ENCODE peak calls at places on chromosomes 11 and 22, in nine cellular contexts. One of them, this sample, is unnamed.

GRCh38 chr11:123298488-123299447 is 103.7 kb upstream of the CLMP start:
- DNase-seq in neural crest cell: no peak
- DNase-seq in activated B cell treated with CpG ODN at 0.5 μM for 24 hours: no peak
- DNase-seq in A549: no peak
- DNase-seq in fibroblast of mammary gland: no peak
- DNase-seq in H54: no peak
- DNase-seq in HEK293T: no peak
- DNase-seq in activated naive CD8-positive, alpha-beta T cell treated with anti-CD3 and anti-CD28 coated beads, Interleukin-2, amount 10 ng/mL, durations not matched to agents 7 days and 5 days: no peak
- DNase-seq in NCI-H1105 treated with DMSO at 0.1 percent for 48 hours: no peak
- DNase-seq in this sample: no peak

GRCh38 chr11:298406-299065 is 790 bp downstream of the IFITM5 start:
- DNase-seq in NCI-H1105 treated with DMSO at 0.1 percent for 48 hours: no peak
- DNase-seq in fibroblast of mammary gland: no peak
- DNase-seq in activated naive CD8-positive, alpha-beta T cell treated with anti-CD3 and anti-CD28 coated beads, Interleukin-2, amount 10 ng/mL, durations not matched to agents 7 days and 5 days: peak
- DNase-seq in neural crest cell: no peak
- DNase-seq in HEK293T: no peak
- DNase-seq in activated B cell treated with CpG ODN at 0.5 μM for 24 hours: peak
- DNase-seq in A549: no peak
- DNase-seq in H54: no peak
- DNase-seq in this sample: peak

GRCh38 chr11:132024587-132025295 is 654.3 kb downstream of the NTM start:
- DNase-seq in neural crest cell: no peak
- DNase-seq in NCI-H1105 treated with DMSO at 0.1 percent for 48 hours: no peak
- DNase-seq in A549: no peak
- DNase-seq in activated naive CD8-positive, alpha-beta T cell treated with anti-CD3 and anti-CD28 coated beads, Interleukin-2, amount 10 ng/mL, durations not matched to agents 7 days and 5 days: no peak
- DNase-seq in H54: peak
- DNase-seq in HEK293T: no peak
- DNase-seq in fibroblast of mammary gland: peak
- DNase-seq in activated B cell treated with CpG ODN at 0.5 μM for 24 hours: no peak
- DNase-seq in this sample: peak

GRCh38 chr11:77361184-77361583 is 59.7 kb upstream of the GDPD4 start:
- DNase-seq in neural crest cell: no peak
- DNase-seq in NCI-H1105 treated with DMSO at 0.1 percent for 48 hours: no peak
- DNase-seq in activated naive CD8-positive, alpha-beta T cell treated with anti-CD3 and anti-CD28 coated beads, Interleukin-2, amount 10 ng/mL, durations not matched to agents 7 days and 5 days: no peak
- DNase-seq in activated B cell treated with CpG ODN at 0.5 μM for 24 hours: no peak
- DNase-seq in fibroblast of mammary gland: peak
- DNase-seq in HEK293T: no peak
- DNase-seq in H54: no peak
- DNase-seq in A549: no peak
- DNase-seq in this sample: no peak

GRCh38 chr11:8707541-8708270 is 25.1 kb downstream of the RPL27A start:
- DNase-seq in A549: no peak
- DNase-seq in NCI-H1105 treated with DMSO at 0.1 percent for 48 hours: no peak
- DNase-seq in H54: no peak
- DNase-seq in neural crest cell: no peak
- DNase-seq in activated B cell treated with CpG ODN at 0.5 μM for 24 hours: no peak
- DNase-seq in HEK293T: no peak
- DNase-seq in activated naive CD8-positive, alpha-beta T cell treated with anti-CD3 and anti-CD28 coated beads, Interleukin-2, amount 10 ng/mL, durations not matched to agents 7 days and 5 days: no peak
- DNase-seq in fibroblast of mammary gland: no peak
- DNase-seq in this sample: no peak

GRCh38 chr11:130771708-130772107 is 144.6 kb downstream of the SNX19 start:
- DNase-seq in activated naive CD8-positive, alpha-beta T cell treated with anti-CD3 and anti-CD28 coated beads, Interleukin-2, amount 10 ng/mL, durations not matched to agents 7 days and 5 days: no peak
- DNase-seq in HEK293T: no peak
- DNase-seq in neural crest cell: no peak
- DNase-seq in H54: no peak
- DNase-seq in NCI-H1105 treated with DMSO at 0.1 percent for 48 hours: no peak
- DNase-seq in fibroblast of mammary gland: peak
- DNase-seq in activated B cell treated with CpG ODN at 0.5 μM for 24 hours: no peak
- DNase-seq in A549: no peak
- DNase-seq in this sample: no peak

GRCh38 chr11:818396-819128 is at the start of gene PNPLA2:
- DNase-seq in neural crest cell: no peak
- DNase-seq in fibroblast of mammary gland: peak
- DNase-seq in HEK293T: no peak
- DNase-seq in A549: no peak
- DNase-seq in activated B cell treated with CpG ODN at 0.5 μM for 24 hours: no peak
- DNase-seq in NCI-H1105 treated with DMSO at 0.1 percent for 48 hours: no peak
- DNase-seq in H54: no peak
- DNase-seq in activated naive CD8-positive, alpha-beta T cell treated with anti-CD3 and anti-CD28 coated beads, Interleukin-2, amount 10 ng/mL, durations not matched to agents 7 days and 5 days: no peak
- DNase-seq in this sample: no peak

GRCh38 chr22:20206709-20207215 is 55.9 kb upstream of the CCDC188 start:
- DNase-seq in A549: no peak
- DNase-seq in activated naive CD8-positive, alpha-beta T cell treated with anti-CD3 and anti-CD28 coated beads, Interleukin-2, amount 10 ng/mL, durations not matched to agents 7 days and 5 days: peak
- DNase-seq in fibroblast of mammary gland: peak
- DNase-seq in neural crest cell: no peak
- DNase-seq in activated B cell treated with CpG ODN at 0.5 μM for 24 hours: no peak
- DNase-seq in NCI-H1105 treated with DMSO at 0.1 percent for 48 hours: no peak
- DNase-seq in H54: peak
- DNase-seq in HEK293T: no peak
- DNase-seq in this sample: no peak

GRCh38 chr11:66035653-66036333 is 9.5 kb upstream of the CATSPER1 start:
- DNase-seq in activated naive CD8-positive, alpha-beta T cell treated with anti-CD3 and anti-CD28 coated beads, Interleukin-2, amount 10 ng/mL, durations not matched to agents 7 days and 5 days: no peak
- DNase-seq in H54: no peak
- DNase-seq in NCI-H1105 treated with DMSO at 0.1 percent for 48 hours: no peak
- DNase-seq in neural crest cell: no peak
- DNase-seq in HEK293T: no peak
- DNase-seq in fibroblast of mammary gland: no peak
- DNase-seq in activated B cell treated with CpG ODN at 0.5 μM for 24 hours: no peak
- DNase-seq in A549: no peak
- DNase-seq in this sample: no peak

GRCh38 chr11:119125849-119126248 is 4.5 kb downstream of the HINFP start:
- DNase-seq in neural crest cell: no peak
- DNase-seq in HEK293T: no peak
- DNase-seq in activated B cell treated with CpG ODN at 0.5 μM for 24 hours: no peak
- DNase-seq in NCI-H1105 treated with DMSO at 0.1 percent for 48 hours: no peak
- DNase-seq in A549: no peak
- DNase-seq in activated naive CD8-positive, alpha-beta T cell treated with anti-CD3 and anti-CD28 coated beads, Interleukin-2, amount 10 ng/mL, durations not matched to agents 7 days and 5 days: no peak
- DNase-seq in H54: no peak
- DNase-seq in fibroblast of mammary gland: no peak
- DNase-seq in this sample: no peak

GRCh38 chr11:68106165-68106940 is 14.8 kb downstream of the CHKA start:
- DNase-seq in neural crest cell: no peak
- DNase-seq in HEK293T: no peak
- DNase-seq in fibroblast of mammary gland: no peak
- DNase-seq in activated B cell treated with CpG ODN at 0.5 μM for 24 hours: no peak
- DNase-seq in H54: no peak
- DNase-seq in activated naive CD8-positive, alpha-beta T cell treated with anti-CD3 and anti-CD28 coated beads, Interleukin-2, amount 10 ng/mL, durations not matched to agents 7 days and 5 days: no peak
- DNase-seq in A549: no peak
- DNase-seq in NCI-H1105 treated with DMSO at 0.1 percent for 48 hours: no peak
- DNase-seq in this sample: peak

GRCh38 chr22:20964090-20964798 is 2.8 kb upstream of the AIFM3 start:
- DNase-seq in activated B cell treated with CpG ODN at 0.5 μM for 24 hours: no peak
- DNase-seq in activated naive CD8-positive, alpha-beta T cell treated with anti-CD3 and anti-CD28 coated beads, Interleukin-2, amount 10 ng/mL, durations not matched to agents 7 days and 5 days: no peak
- DNase-seq in fibroblast of mammary gland: no peak
- DNase-seq in H54: no peak
- DNase-seq in A549: no peak
- DNase-seq in neural crest cell: no peak
- DNase-seq in HEK293T: no peak
- DNase-seq in NCI-H1105 treated with DMSO at 0.1 percent for 48 hours: no peak
- DNase-seq in this sample: no peak

GRCh38 chr11:123483465-123483864 is 53.4 kb downstream of the GRAMD1B start:
- DNase-seq in fibroblast of mammary gland: no peak
- DNase-seq in HEK293T: no peak
- DNase-seq in activated B cell treated with CpG ODN at 0.5 μM for 24 hours: no peak
- DNase-seq in neural crest cell: no peak
- DNase-seq in activated naive CD8-positive, alpha-beta T cell treated with anti-CD3 and anti-CD28 coated beads, Interleukin-2, amount 10 ng/mL, durations not matched to agents 7 days and 5 days: no peak
- DNase-seq in NCI-H1105 treated with DMSO at 0.1 percent for 48 hours: no peak
- DNase-seq in A549: no peak
- DNase-seq in H54: no peak
- DNase-seq in this sample: no peak

GRCh38 chr22:29147241-29147919 is 58.3 kb upstream of the EMID1 start:
- DNase-seq in HEK293T: no peak
- DNase-seq in NCI-H1105 treated with DMSO at 0.1 percent for 48 hours: no peak
- DNase-seq in H54: no peak
- DNase-seq in A549: no peak
- DNase-seq in fibroblast of mammary gland: no peak
- DNase-seq in activated naive CD8-positive, alpha-beta T cell treated with anti-CD3 and anti-CD28 coated beads, Interleukin-2, amount 10 ng/mL, durations not matched to agents 7 days and 5 days: peak
- DNase-seq in neural crest cell: no peak
- DNase-seq in activated B cell treated with CpG ODN at 0.5 μM for 24 hours: no peak
- DNase-seq in this sample: no peak

GRCh38 chr11:36586543-36586942 is 7.8 kb upstream of the IFTAP start:
- DNase-seq in H54: no peak
- DNase-seq in NCI-H1105 treated with DMSO at 0.1 percent for 48 hours: no peak
- DNase-seq in activated B cell treated with CpG ODN at 0.5 μM for 24 hours: no peak
- DNase-seq in neural crest cell: no peak
- DNase-seq in fibroblast of mammary gland: no peak
- DNase-seq in A549: no peak
- DNase-seq in activated naive CD8-positive, alpha-beta T cell treated with anti-CD3 and anti-CD28 coated beads, Interleukin-2, amount 10 ng/mL, durations not matched to agents 7 days and 5 days: no peak
- DNase-seq in HEK293T: no peak
- DNase-seq in this sample: no peak

GRCh38 chr22:40592352-40593113 is 44.0 kb downstream of the MRTFA start:
- DNase-seq in activated B cell treated with CpG ODN at 0.5 μM for 24 hours: peak
- DNase-seq in NCI-H1105 treated with DMSO at 0.1 percent for 48 hours: no peak
- DNase-seq in fibroblast of mammary gland: no peak
- DNase-seq in A549: no peak
- DNase-seq in neural crest cell: no peak
- DNase-seq in activated naive CD8-positive, alpha-beta T cell treated with anti-CD3 and anti-CD28 coated beads, Interleukin-2, amount 10 ng/mL, durations not matched to agents 7 days and 5 days: no peak
- DNase-seq in H54: no peak
- DNase-seq in HEK293T: no peak
- DNase-seq in this sample: no peak

GRCh38 chr11:65043881-65044501 is 3.0 kb downstream of the SAC3D1 start:
- DNase-seq in activated naive CD8-positive, alpha-beta T cell treated with anti-CD3 and anti-CD28 coated beads, Interleukin-2, amount 10 ng/mL, durations not matched to agents 7 days and 5 days: no peak
- DNase-seq in HEK293T: no peak
- DNase-seq in activated B cell treated with CpG ODN at 0.5 μM for 24 hours: no peak
- DNase-seq in fibroblast of mammary gland: peak
- DNase-seq in neural crest cell: no peak
- DNase-seq in NCI-H1105 treated with DMSO at 0.1 percent for 48 hours: no peak
- DNase-seq in A549: no peak
- DNase-seq in H54: peak
- DNase-seq in this sample: no peak

GRCh38 chr11:113805640-113806039 is 26.0 kb downstream of the CLDN25 start:
- DNase-seq in neural crest cell: no peak
- DNase-seq in H54: no peak
- DNase-seq in A549: no peak
- DNase-seq in HEK293T: no peak
- DNase-seq in NCI-H1105 treated with DMSO at 0.1 percent for 48 hours: no peak
- DNase-seq in activated B cell treated with CpG ODN at 0.5 μM for 24 hours: no peak
- DNase-seq in fibroblast of mammary gland: peak
- DNase-seq in activated naive CD8-positive, alpha-beta T cell treated with anti-CD3 and anti-CD28 coated beads, Interleukin-2, amount 10 ng/mL, durations not matched to agents 7 days and 5 days: no peak
- DNase-seq in this sample: peak

GRCh38 chr11:129853508-129854228 is 38.0 kb downstream of the TMEM45B start:
- DNase-seq in activated B cell treated with CpG ODN at 0.5 μM for 24 hours: no peak
- DNase-seq in activated naive CD8-positive, alpha-beta T cell treated with anti-CD3 and anti-CD28 coated beads, Interleukin-2, amount 10 ng/mL, durations not matched to agents 7 days and 5 days: peak
- DNase-seq in HEK293T: no peak
- DNase-seq in fibroblast of mammary gland: peak
- DNase-seq in neural crest cell: no peak
- DNase-seq in NCI-H1105 treated with DMSO at 0.1 percent for 48 hours: peak
- DNase-seq in A549: no peak
- DNase-seq in H54: no peak
- DNase-seq in this sample: peak

GRCh38 chr11:36465449-36466163 is 44.5 kb downstream of the TRAF6 start:
- DNase-seq in activated B cell treated with CpG ODN at 0.5 μM for 24 hours: no peak
- DNase-seq in neural crest cell: no peak
- DNase-seq in activated naive CD8-positive, alpha-beta T cell treated with anti-CD3 and anti-CD28 coated beads, Interleukin-2, amount 10 ng/mL, durations not matched to agents 7 days and 5 days: no peak
- DNase-seq in NCI-H1105 treated with DMSO at 0.1 percent for 48 hours: no peak
- DNase-seq in HEK293T: no peak
- DNase-seq in H54: no peak
- DNase-seq in fibroblast of mammary gland: peak
- DNase-seq in A549: no peak
- DNase-seq in this sample: no peak

GRCh38 chr11:88886796-88887195 is 179.0 kb downstream of the GRM5 start:
- DNase-seq in HEK293T: peak
- DNase-seq in activated naive CD8-positive, alpha-beta T cell treated with anti-CD3 and anti-CD28 coated beads, Interleukin-2, amount 10 ng/mL, durations not matched to agents 7 days and 5 days: no peak
- DNase-seq in neural crest cell: peak
- DNase-seq in H54: peak
- DNase-seq in NCI-H1105 treated with DMSO at 0.1 percent for 48 hours: peak
- DNase-seq in fibroblast of mammary gland: peak
- DNase-seq in activated B cell treated with CpG ODN at 0.5 μM for 24 hours: no peak
- DNase-seq in A549: peak
- DNase-seq in this sample: peak

GRCh38 chr22:44574057-44574456 is 76.0 kb upstream of the RTL6 start:
- DNase-seq in HEK293T: no peak
- DNase-seq in A549: peak
- DNase-seq in activated B cell treated with CpG ODN at 0.5 μM for 24 hours: no peak
- DNase-seq in NCI-H1105 treated with DMSO at 0.1 percent for 48 hours: no peak
- DNase-seq in activated naive CD8-positive, alpha-beta T cell treated with anti-CD3 and anti-CD28 coated beads, Interleukin-2, amount 10 ng/mL, durations not matched to agents 7 days and 5 days: peak
- DNase-seq in neural crest cell: no peak
- DNase-seq in fibroblast of mammary gland: peak
- DNase-seq in H54: peak
- DNase-seq in this sample: no peak

GRCh38 chr11:65148657-65149056 is 14.3 kb upstream of the SYVN1 start:
- DNase-seq in H54: no peak
- DNase-seq in activated B cell treated with CpG ODN at 0.5 μM for 24 hours: no peak
- DNase-seq in activated naive CD8-positive, alpha-beta T cell treated with anti-CD3 and anti-CD28 coated beads, Interleukin-2, amount 10 ng/mL, durations not matched to agents 7 days and 5 days: no peak
- DNase-seq in fibroblast of mammary gland: no peak
- DNase-seq in NCI-H1105 treated with DMSO at 0.1 percent for 48 hours: no peak
- DNase-seq in neural crest cell: no peak
- DNase-seq in HEK293T: no peak
- DNase-seq in A549: no peak
- DNase-seq in this sample: no peak

GRCh38 chr11:110526323-110526722 is 96.6 kb downstream of the FDX1 start:
- DNase-seq in HEK293T: no peak
- DNase-seq in H54: no peak
- DNase-seq in A549: no peak
- DNase-seq in activated B cell treated with CpG ODN at 0.5 μM for 24 hours: no peak
- DNase-seq in neural crest cell: no peak
- DNase-seq in activated naive CD8-positive, alpha-beta T cell treated with anti-CD3 and anti-CD28 coated beads, Interleukin-2, amount 10 ng/mL, durations not matched to agents 7 days and 5 days: no peak
- DNase-seq in NCI-H1105 treated with DMSO at 0.1 percent for 48 hours: no peak
- DNase-seq in fibroblast of mammary gland: no peak
- DNase-seq in this sample: no peak

GRCh38 chr11:15238856-15239255 is 124.1 kb downstream of the INSC start:
- DNase-seq in NCI-H1105 treated with DMSO at 0.1 percent for 48 hours: no peak
- DNase-seq in A549: no peak
- DNase-seq in fibroblast of mammary gland: no peak
- DNase-seq in H54: no peak
- DNase-seq in HEK293T: no peak
- DNase-seq in activated naive CD8-positive, alpha-beta T cell treated with anti-CD3 and anti-CD28 coated beads, Interleukin-2, amount 10 ng/mL, durations not matched to agents 7 days and 5 days: no peak
- DNase-seq in activated B cell treated with CpG ODN at 0.5 μM for 24 hours: no peak
- DNase-seq in neural crest cell: no peak
- DNase-seq in this sample: no peak

GRCh38 chr22:47995718-47996117 is 1233.3 kb downstream of the TBC1D22A start:
- DNase-seq in H54: no peak
- DNase-seq in NCI-H1105 treated with DMSO at 0.1 percent for 48 hours: no peak
- DNase-seq in activated B cell treated with CpG ODN at 0.5 μM for 24 hours: no peak
- DNase-seq in A549: no peak
- DNase-seq in neural crest cell: no peak
- DNase-seq in HEK293T: no peak
- DNase-seq in fibroblast of mammary gland: no peak
- DNase-seq in activated naive CD8-positive, alpha-beta T cell treated with anti-CD3 and anti-CD28 coated beads, Interleukin-2, amount 10 ng/mL, durations not matched to agents 7 days and 5 days: no peak
- DNase-seq in this sample: no peak

GRCh38 chr11:33383075-33383919 is 126.1 kb downstream of the HIPK3 start:
- DNase-seq in NCI-H1105 treated with DMSO at 0.1 percent for 48 hours: no peak
- DNase-seq in activated naive CD8-positive, alpha-beta T cell treated with anti-CD3 and anti-CD28 coated beads, Interleukin-2, amount 10 ng/mL, durations not matched to agents 7 days and 5 days: no peak
- DNase-seq in fibroblast of mammary gland: no peak
- DNase-seq in neural crest cell: no peak
- DNase-seq in activated B cell treated with CpG ODN at 0.5 μM for 24 hours: no peak
- DNase-seq in HEK293T: no peak
- DNase-seq in H54: no peak
- DNase-seq in A549: no peak
- DNase-seq in this sample: no peak

GRCh38 chr22:19460036-19460435 is 12.5 kb upstream of the C22orf39 start:
- DNase-seq in H54: no peak
- DNase-seq in neural crest cell: no peak
- DNase-seq in fibroblast of mammary gland: no peak
- DNase-seq in HEK293T: no peak
- DNase-seq in activated naive CD8-positive, alpha-beta T cell treated with anti-CD3 and anti-CD28 coated beads, Interleukin-2, amount 10 ng/mL, durations not matched to agents 7 days and 5 days: no peak
- DNase-seq in NCI-H1105 treated with DMSO at 0.1 percent for 48 hours: no peak
- DNase-seq in A549: no peak
- DNase-seq in activated B cell treated with CpG ODN at 0.5 μM for 24 hours: no peak
- DNase-seq in this sample: no peak

GRCh38 chr11:128563942-128564641 is 23.3 kb downstream of the ETS1 start:
- DNase-seq in fibroblast of mammary gland: no peak
- DNase-seq in activated naive CD8-positive, alpha-beta T cell treated with anti-CD3 and anti-CD28 coated beads, Interleukin-2, amount 10 ng/mL, durations not matched to agents 7 days and 5 days: no peak
- DNase-seq in neural crest cell: no peak
- DNase-seq in H54: no peak
- DNase-seq in activated B cell treated with CpG ODN at 0.5 μM for 24 hours: peak
- DNase-seq in NCI-H1105 treated with DMSO at 0.1 percent for 48 hours: no peak
- DNase-seq in A549: no peak
- DNase-seq in HEK293T: no peak
- DNase-seq in this sample: no peak

This sample was measured in dermis microvascular lymphatic vessel endothelial cell.